ENCODE peak calls at places on chromosomes 2 and 18, in seven cellular contexts. One of them, this sample, is unnamed.

GRCh38 chr2:241894056-241894641 is 24.6 kb downstream of the RTP5 start:
- DNase-seq in cardiac fibroblast: no peak
- DNase-seq in hepatocyte: no peak
- DNase-seq in lower leg skin: no peak
- DNase-seq in mucosa of descending colon: no peak
- DNase-seq in HFFc6: no peak
- DNase-seq in progenitor cell of endocrine pancreas: no peak
- DNase-seq in this sample: no peak

GRCh38 chr2:223076573-223076972 is 24.6 kb downstream of the KCNE4 start:
- DNase-seq in cardiac fibroblast: peak
- DNase-seq in hepatocyte: no peak
- DNase-seq in lower leg skin: no peak
- DNase-seq in mucosa of descending colon: no peak
- DNase-seq in HFFc6: peak
- DNase-seq in progenitor cell of endocrine pancreas: no peak
- DNase-seq in this sample: no peak

GRCh38 chr2:26722911-26723310 is 30.4 kb downstream of the KCNK3 start:
- DNase-seq in cardiac fibroblast: no peak
- DNase-seq in hepatocyte: no peak
- DNase-seq in lower leg skin: no peak
- DNase-seq in mucosa of descending colon: no peak
- DNase-seq in HFFc6: no peak
- DNase-seq in progenitor cell of endocrine pancreas: no peak
- DNase-seq in this sample: no peak

GRCh38 chr2:207896525-207897295 is 127.0 kb upstream of the FZD5 start:
- DNase-seq in cardiac fibroblast: no peak
- DNase-seq in hepatocyte: no peak
- DNase-seq in lower leg skin: no peak
- DNase-seq in mucosa of descending colon: peak
- DNase-seq in HFFc6: no peak
- DNase-seq in progenitor cell of endocrine pancreas: no peak
- DNase-seq in this sample: no peak

GRCh38 chr2:180622122-180622918 is 358.1 kb upstream of the UBE2E3 start:
- DNase-seq in cardiac fibroblast: peak
- DNase-seq in hepatocyte: no peak
- DNase-seq in lower leg skin: no peak
- DNase-seq in mucosa of descending colon: no peak
- DNase-seq in HFFc6: peak
- DNase-seq in progenitor cell of endocrine pancreas: no peak
- DNase-seq in this sample: no peak

GRCh38 chr2:179383975-179384374 is 119.3 kb upstream of the SESTD1 start:
- DNase-seq in cardiac fibroblast: no peak
- DNase-seq in hepatocyte: no peak
- DNase-seq in lower leg skin: no peak
- DNase-seq in mucosa of descending colon: no peak
- DNase-seq in HFFc6: no peak
- DNase-seq in progenitor cell of endocrine pancreas: no peak
- DNase-seq in this sample: no peak

GRCh38 chr2:129775941-129776653 is 203.4 kb upstream of the RAB6C start:
- DNase-seq in cardiac fibroblast: no peak
- DNase-seq in hepatocyte: no peak
- DNase-seq in lower leg skin: no peak
- DNase-seq in mucosa of descending colon: no peak
- DNase-seq in HFFc6: no peak
- DNase-seq in progenitor cell of endocrine pancreas: no peak
- DNase-seq in this sample: no peak

GRCh38 chr18:3526421-3527354 is 76.7 kb downstream of the TGIF1 start:
- DNase-seq in cardiac fibroblast: peak
- DNase-seq in hepatocyte: peak
- DNase-seq in lower leg skin: no peak
- DNase-seq in mucosa of descending colon: no peak
- DNase-seq in HFFc6: no peak
- DNase-seq in progenitor cell of endocrine pancreas: no peak
- DNase-seq in this sample: peak

GRCh38 chr18:39701839-39702238 is 2136.2 kb upstream of the CELF4 start:
- DNase-seq in cardiac fibroblast: peak
- DNase-seq in hepatocyte: peak
- DNase-seq in lower leg skin: no peak
- DNase-seq in mucosa of descending colon: no peak
- DNase-seq in HFFc6: peak
- DNase-seq in progenitor cell of endocrine pancreas: no peak
- DNase-seq in this sample: no peak

GRCh38 chr2:62928015-62928414 is 122.6 kb upstream of the OTX1 start:
- DNase-seq in cardiac fibroblast: no peak
- DNase-seq in hepatocyte: no peak
- DNase-seq in lower leg skin: no peak
- DNase-seq in mucosa of descending colon: no peak
- DNase-seq in HFFc6: no peak
- DNase-seq in progenitor cell of endocrine pancreas: no peak
- DNase-seq in this sample: no peak

GRCh38 chr2:13006829-13007715 is 290.3 kb downstream of the TRIB2 start:
- DNase-seq in cardiac fibroblast: peak
- DNase-seq in hepatocyte: peak
- DNase-seq in lower leg skin: peak
- DNase-seq in mucosa of descending colon: peak
- DNase-seq in HFFc6: peak
- DNase-seq in progenitor cell of endocrine pancreas: peak
- DNase-seq in this sample: peak

GRCh38 chr2:207133862-207134519 is 31.8 kb downstream of the KLF7 start:
- DNase-seq in cardiac fibroblast: peak
- DNase-seq in hepatocyte: peak
- DNase-seq in lower leg skin: peak
- DNase-seq in mucosa of descending colon: no peak
- DNase-seq in HFFc6: peak
- DNase-seq in progenitor cell of endocrine pancreas: no peak
- DNase-seq in this sample: no peak

GRCh38 chr2:141317986-141318385 is 812.8 kb downstream of the LRP1B start:
- DNase-seq in cardiac fibroblast: no peak
- DNase-seq in hepatocyte: no peak
- DNase-seq in lower leg skin: no peak
- DNase-seq in mucosa of descending colon: no peak
- DNase-seq in HFFc6: no peak
- DNase-seq in progenitor cell of endocrine pancreas: no peak
- DNase-seq in this sample: no peak

GRCh38 chr2:182852787-182853186 is 13.7 kb downstream of the FRZB start:
- DNase-seq in cardiac fibroblast: no peak
- DNase-seq in hepatocyte: no peak
- DNase-seq in lower leg skin: no peak
- DNase-seq in mucosa of descending colon: no peak
- DNase-seq in HFFc6: no peak
- DNase-seq in progenitor cell of endocrine pancreas: no peak
- DNase-seq in this sample: no peak

GRCh38 chr2:63050186-63050915 is at the start of gene OTX1:
- DNase-seq in cardiac fibroblast: peak
- DNase-seq in hepatocyte: peak
- DNase-seq in lower leg skin: no peak
- DNase-seq in mucosa of descending colon: peak
- DNase-seq in HFFc6: peak
- DNase-seq in progenitor cell of endocrine pancreas: peak
- DNase-seq in this sample: peak

GRCh38 chr2:32357545-32358482 is 991 bp downstream of the BIRC6 start:
- DNase-seq in cardiac fibroblast: peak
- DNase-seq in hepatocyte: peak
- DNase-seq in lower leg skin: peak
- DNase-seq in mucosa of descending colon: peak
- DNase-seq in HFFc6: peak
- DNase-seq in progenitor cell of endocrine pancreas: peak
- DNase-seq in this sample: peak

GRCh38 chr2:175436076-175436475 is 254.6 kb upstream of the ATP5MC3 start:
- DNase-seq in cardiac fibroblast: no peak
- DNase-seq in hepatocyte: no peak
- DNase-seq in lower leg skin: no peak
- DNase-seq in mucosa of descending colon: no peak
- DNase-seq in HFFc6: no peak
- DNase-seq in progenitor cell of endocrine pancreas: no peak
- DNase-seq in this sample: no peak

GRCh38 chr2:189222440-189222839 is 42.9 kb upstream of the COL5A2 start:
- DNase-seq in cardiac fibroblast: peak
- DNase-seq in hepatocyte: peak
- DNase-seq in lower leg skin: no peak
- DNase-seq in mucosa of descending colon: peak
- DNase-seq in HFFc6: no peak
- DNase-seq in progenitor cell of endocrine pancreas: no peak
- DNase-seq in this sample: no peak

GRCh38 chr2:102092518-102092917 is 50.0 kb upstream of the IL1R1 start:
- DNase-seq in cardiac fibroblast: no peak
- DNase-seq in hepatocyte: no peak
- DNase-seq in lower leg skin: no peak
- DNase-seq in mucosa of descending colon: no peak
- DNase-seq in HFFc6: no peak
- DNase-seq in progenitor cell of endocrine pancreas: no peak
- DNase-seq in this sample: no peak

GRCh38 chr18:44679912-44680270 is 797 bp upstream of the SETBP1 start:
- DNase-seq in cardiac fibroblast: peak
- DNase-seq in hepatocyte: peak
- DNase-seq in lower leg skin: no peak
- DNase-seq in mucosa of descending colon: peak
- DNase-seq in HFFc6: no peak
- DNase-seq in progenitor cell of endocrine pancreas: peak
- DNase-seq in this sample: peak

GRCh38 chr2:110788936-110789335 is 56.6 kb downstream of the ACOXL start:
- DNase-seq in cardiac fibroblast: no peak
- DNase-seq in hepatocyte: no peak
- DNase-seq in lower leg skin: no peak
- DNase-seq in mucosa of descending colon: no peak
- DNase-seq in HFFc6: no peak
- DNase-seq in progenitor cell of endocrine pancreas: no peak
- DNase-seq in this sample: no peak

GRCh38 chr18:74197705-74198341 is 49.5 kb downstream of the TIMM21 start:
- DNase-seq in cardiac fibroblast: no peak
- DNase-seq in hepatocyte: no peak
- DNase-seq in lower leg skin: no peak
- DNase-seq in mucosa of descending colon: peak
- DNase-seq in HFFc6: no peak
- DNase-seq in progenitor cell of endocrine pancreas: no peak
- DNase-seq in this sample: no peak

GRCh38 chr2:65076345-65076710 is 20.1 kb downstream of the CEP68 start:
- DNase-seq in cardiac fibroblast: peak
- DNase-seq in hepatocyte: no peak
- DNase-seq in lower leg skin: no peak
- DNase-seq in mucosa of descending colon: no peak
- DNase-seq in HFFc6: peak
- DNase-seq in progenitor cell of endocrine pancreas: no peak
- DNase-seq in this sample: no peak

GRCh38 chr2:120966510-120967254 is 231.0 kb downstream of the GLI2 start:
- DNase-seq in cardiac fibroblast: no peak
- DNase-seq in hepatocyte: no peak
- DNase-seq in lower leg skin: no peak
- DNase-seq in mucosa of descending colon: no peak
- DNase-seq in HFFc6: no peak
- DNase-seq in progenitor cell of endocrine pancreas: no peak
- DNase-seq in this sample: no peak

GRCh38 chr2:182023235-182023634 is 37.6 kb downstream of the PPP1R1C start:
- DNase-seq in cardiac fibroblast: no peak
- DNase-seq in hepatocyte: no peak
- DNase-seq in lower leg skin: no peak
- DNase-seq in mucosa of descending colon: no peak
- DNase-seq in HFFc6: no peak
- DNase-seq in progenitor cell of endocrine pancreas: no peak
- DNase-seq in this sample: no peak

GRCh38 chr2:74984947-74985637 is 26.6 kb downstream of the POLE4 start:
- DNase-seq in cardiac fibroblast: no peak
- DNase-seq in hepatocyte: no peak
- DNase-seq in lower leg skin: no peak
- DNase-seq in mucosa of descending colon: no peak
- DNase-seq in HFFc6: no peak
- DNase-seq in progenitor cell of endocrine pancreas: no peak
- DNase-seq in this sample: no peak

GRCh38 chr2:74979844-74980243 is 21.4 kb downstream of the POLE4 start:
- DNase-seq in cardiac fibroblast: no peak
- DNase-seq in hepatocyte: no peak
- DNase-seq in lower leg skin: no peak
- DNase-seq in mucosa of descending colon: no peak
- DNase-seq in HFFc6: no peak
- DNase-seq in progenitor cell of endocrine pancreas: no peak
- DNase-seq in this sample: no peak

GRCh38 chr2:74984017-74984416 is 25.6 kb downstream of the POLE4 start:
- DNase-seq in cardiac fibroblast: no peak
- DNase-seq in hepatocyte: no peak
- DNase-seq in lower leg skin: no peak
- DNase-seq in mucosa of descending colon: no peak
- DNase-seq in HFFc6: no peak
- DNase-seq in progenitor cell of endocrine pancreas: no peak
- DNase-seq in this sample: no peak

GRCh38 chr2:74983606-74984005 is 25.2 kb downstream of the POLE4 start:
- DNase-seq in cardiac fibroblast: no peak
- DNase-seq in hepatocyte: no peak
- DNase-seq in lower leg skin: no peak
- DNase-seq in mucosa of descending colon: no peak
- DNase-seq in HFFc6: no peak
- DNase-seq in progenitor cell of endocrine pancreas: no peak
- DNase-seq in this sample: no peak

GRCh38 chr2:74982581-74982980 is 24.1 kb downstream of the POLE4 start:
- DNase-seq in cardiac fibroblast: peak
- DNase-seq in hepatocyte: no peak
- DNase-seq in lower leg skin: no peak
- DNase-seq in mucosa of descending colon: no peak
- DNase-seq in HFFc6: peak
- DNase-seq in progenitor cell of endocrine pancreas: no peak
- DNase-seq in this sample: no peak
- TF ChIP-seq CTCF in cardiac fibroblast: no peak
- TF ChIP-seq CTCF in hepatocyte: peak
- TF ChIP-seq CTCF in lower leg skin: no peak
- TF ChIP-seq CTCF in mucosa of descending colon: no peak
- TF ChIP-seq CTCF in HFFc6: peak
- TF ChIP-seq CTCF in progenitor cell of endocrine pancreas: no peak
- TF ChIP-seq CTCF in this sample: no peak

GRCh38 chr2:39068757-39069515 is 51.9 kb downstream of the SOS1 start:
- DNase-seq in cardiac fibroblast: peak
- DNase-seq in hepatocyte: no peak
- DNase-seq in lower leg skin: no peak
- DNase-seq in mucosa of descending colon: no peak
- DNase-seq in HFFc6: peak
- DNase-seq in progenitor cell of endocrine pancreas: no peak
- DNase-seq in this sample: no peak
- TF ChIP-seq CTCF in cardiac fibroblast: peak
- TF ChIP-seq CTCF in hepatocyte: no peak
- TF ChIP-seq CTCF in lower leg skin: no peak
- TF ChIP-seq CTCF in mucosa of descending colon: no peak
- TF ChIP-seq CTCF in HFFc6: no peak
- TF ChIP-seq CTCF in progenitor cell of endocrine pancreas: peak
- TF ChIP-seq CTCF in this sample: no peak

DNA sequence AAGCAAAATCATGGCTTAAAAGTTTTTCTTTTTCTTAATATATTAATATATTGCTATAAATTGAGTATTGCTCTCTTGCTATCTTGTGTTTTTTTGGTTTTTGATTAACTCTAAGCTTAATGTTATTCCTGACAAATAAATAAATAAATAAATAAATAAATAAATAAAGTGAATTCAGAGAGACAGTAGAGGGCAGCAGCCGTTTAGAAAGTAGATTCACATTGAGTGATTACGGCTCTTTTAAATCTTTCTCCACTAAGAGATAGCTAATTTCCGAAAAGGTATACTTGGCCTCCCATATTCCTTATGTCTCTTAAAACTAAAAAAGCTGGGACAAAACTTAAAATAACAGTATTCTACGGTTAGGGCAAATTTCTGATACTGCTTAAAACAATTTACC is 34.3 kb downstream of the MSH2 start:
- DNase-seq in cardiac fibroblast: peak
- DNase-seq in hepatocyte: peak
- DNase-seq in lower leg skin: no peak
- DNase-seq in mucosa of descending colon: peak
- DNase-seq in HFFc6: peak
- DNase-seq in progenitor cell of endocrine pancreas: no peak
- DNase-seq in this sample: no peak
- TF ChIP-seq CTCF in cardiac fibroblast: peak
- TF ChIP-seq CTCF in hepatocyte: peak
- TF ChIP-seq CTCF in lower leg skin: no peak
- TF ChIP-seq CTCF in mucosa of descending colon: no peak
- TF ChIP-seq CTCF in HFFc6: peak
- TF ChIP-seq CTCF in progenitor cell of endocrine pancreas: peak
- TF ChIP-seq CTCF in this sample: no peak

GRCh38 chr2:112692496-112692911 is 28.3 kb upstream of the NT5DC4 start:
- DNase-seq in cardiac fibroblast: peak
- DNase-seq in hepatocyte: peak
- DNase-seq in lower leg skin: peak
- DNase-seq in mucosa of descending colon: peak
- DNase-seq in HFFc6: peak
- DNase-seq in progenitor cell of endocrine pancreas: no peak
- DNase-seq in this sample: peak
- TF ChIP-seq CTCF in cardiac fibroblast: no peak
- TF ChIP-seq CTCF in hepatocyte: no peak
- TF ChIP-seq CTCF in lower leg skin: peak
- TF ChIP-seq CTCF in mucosa of descending colon: no peak
- TF ChIP-seq CTCF in HFFc6: no peak
- TF ChIP-seq CTCF in progenitor cell of endocrine pancreas: no peak
- TF ChIP-seq CTCF in this sample: no peak